ENCODE peak calls at places on chromosomes 11 and 22, in seven cellular contexts. G is T-cell; H is pancreas; Z is PC-3; Q is brain pericyte; O is stimulated activated CD4-positive, alpha-beta T cell treated with anti-CD3 and anti-CD28 coated beads, TNF-alpha, amount 100 ng/mL, for 24 hours; F is SW 1271. I is an unnamed sample.

GRCh38 chr11:22130462-22131053 is 62.3 kb upstream of the ANO5 start:
- DNase-seq in G (no peak), H (no peak), Z (peak), Q (no peak), O (no peak), F (no peak), I (peak)

GRCh38 chr11:22459053-22459452 is 120.9 kb downstream of the SLC17A6 start:
- DNase-seq in G (no peak), H (no peak), Z (peak), Q (no peak), O (no peak), F (peak), I (no peak)

GRCh38 chr22:25373961-25374360 is 154.5 kb downstream of the CRYBB2 start:
- DNase-seq in G (no peak), H (no peak), Z (no peak), Q (no peak), O (no peak), F (no peak), I (no peak)

GRCh38 chr22:41480397-41480735 is 11.4 kb downstream of the ACO2 start:
- DNase-seq in G (no peak), H (no peak), Z (no peak), Q (no peak), O (no peak), F (no peak), I (no peak)

GRCh38 chr22:23274146-23274526 is 93.8 kb downstream of the BCR start:
- DNase-seq in G (no peak), H (no peak), Z (no peak), Q (no peak), O (no peak), F (no peak), I (no peak)

GRCh38 chr11:70326843-70327242 is 56.4 kb downstream of the PPFIA1 start:
- DNase-seq in G (no peak), H (no peak), Z (no peak), Q (no peak), O (no peak), F (no peak), I (no peak)

GRCh38 chr11:689630-690029 is 5.4 kb downstream of the DEAF1 start:
- DNase-seq in G (no peak), H (no peak), Z (no peak), Q (peak), O (no peak), F (no peak), I (no peak)

GRCh38 chr11:64916040-64916847 is 765 bp downstream of the ATG2A start:
- DNase-seq in G (peak), H (no peak), Z (peak), Q (no peak), O (no peak), F (peak), I (no peak)

GRCh38 chr11:110162216-110162615 is 69.0 kb downstream of the ZC3H12C start:
- DNase-seq in G (no peak), H (no peak), Z (no peak), Q (no peak), O (no peak), F (no peak), I (no peak)

GRCh38 chr11:38182126-38182907 is 1584.3 kb upstream of the RAG2 start:
- DNase-seq in G (no peak), H (no peak), Z (no peak), Q (no peak), O (no peak), F (no peak), I (no peak)

GRCh38 chr11:130765369-130765768 is 150.9 kb downstream of the SNX19 start:
- DNase-seq in G (no peak), H (no peak), Z (no peak), Q (no peak), O (no peak), F (no peak), I (no peak)

GRCh38 chr11:95680169-95680929 is 109.2 kb downstream of the FAM76B start:
- DNase-seq in G (no peak), H (no peak), Z (peak), Q (no peak), O (no peak), F (no peak), I (no peak)

GRCh38 chr22:36587289-36588154 is 58.6 kb upstream of the EIF3D start:
- DNase-seq in G (no peak), H (no peak), Z (peak), Q (no peak), O (no peak), F (no peak), I (no peak)

GRCh38 chr11:10366568-10367331 is 61.9 kb downstream of the ADM start:
- DNase-seq in G (peak), H (peak), Z (peak), Q (peak), O (peak), F (peak), I (peak)

GRCh38 chr11:94674005-94674491 is 94.1 kb upstream of the AMOTL1 start:
- DNase-seq in G (no peak), H (no peak), Z (peak), Q (no peak), O (no peak), F (no peak), I (no peak)

GRCh38 chr11:113085446-113085845 is 124.2 kb downstream of the NCAM1 start:
- DNase-seq in G (no peak), H (no peak), Z (no peak), Q (no peak), O (no peak), F (no peak), I (no peak)

GRCh38 chr11:13277719-13278619 is at the start of gene BMAL1:
- DNase-seq in G (peak), H (peak), Z (no peak), Q (no peak), O (peak), F (no peak), I (no peak)

GRCh38 chr22:47797546-47797945 is 1035.1 kb downstream of the TBC1D22A start:
- DNase-seq in G (no peak), H (no peak), Z (no peak), Q (no peak), O (no peak), F (no peak), I (no peak)

GRCh38 chr22:48223488-48224190 is 1461.2 kb downstream of the TBC1D22A start:
- DNase-seq in G (no peak), H (no peak), Z (no peak), Q (no peak), O (no peak), F (no peak), I (no peak)

GRCh38 chr22:20523118-20523983 is 15.9 kb downstream of the MED15 start:
- DNase-seq in G (no peak), H (no peak), Z (no peak), Q (no peak), O (no peak), F (no peak), I (no peak)

GRCh38 chr22:22945195-22945594 is 57.6 kb downstream of the IGLL5 start:
- DNase-seq in G (no peak), H (peak), Z (no peak), Q (no peak), O (no peak), F (no peak), I (no peak)

GRCh38 chr11:120086651-120087050 is 51.3 kb downstream of the TRIM29 start:
- DNase-seq in G (no peak), H (no peak), Z (no peak), Q (no peak), O (no peak), F (no peak), I (no peak)

GRCh38 chr11:17598700-17599459 is 51.8 kb downstream of the OTOG start:
- DNase-seq in G (peak), H (peak), Z (peak), Q (no peak), O (peak), F (peak), I (peak)

GRCh38 chr11:67310246-67311050 is 7.1 kb downstream of the SSH3 start:
- DNase-seq in G (no peak), H (no peak), Z (no peak), Q (no peak), O (no peak), F (no peak), I (no peak)

GRCh38 chr22:24146791-24147353 is 34.4 kb upstream of the SUSD2 start:
- DNase-seq in G (no peak), H (no peak), Z (no peak), Q (peak), O (no peak), F (no peak), I (no peak)

GRCh38 chr11:72721689-72722049 is 30.5 kb downstream of the ARAP1 start:
- DNase-seq in G (peak), H (peak), Z (no peak), Q (no peak), O (no peak), F (no peak), I (no peak)

GRCh38 chr11:43555811-43556210 is 124.7 kb upstream of the HSD17B12 start:
- DNase-seq in G (no peak), H (no peak), Z (peak), Q (no peak), O (no peak), F (no peak), I (no peak)

GRCh38 chr11:126732981-126733380 is 267.6 kb downstream of the KIRREL3 start:
- DNase-seq in G (no peak), H (no peak), Z (no peak), Q (no peak), O (no peak), F (no peak), I (no peak)

GRCh38 chr11:13207665-13208594 is 69.7 kb upstream of the BMAL1 start:
- DNase-seq in G (no peak), H (no peak), Z (peak), Q (peak), O (no peak), F (no peak), I (no peak)

I was measured in NCI-H1417 treated with DMSO at 0.1 percent for 48 hours.